ENCODE peak calls at places on chromosomes 13 and 19, in ten cellular contexts. B is Right ventricle myocardium superior; O is NCI-H2107; X is AG08396; R is HepG2; V is sciatic nerve; F is effector CD4-positive, alpha-beta T cell; M is right cardiac atrium; I is ELR; Q is D341Med. T is an unnamed sample.

GRCh38 chr13:26914624-26915023 is 154.0 kb upstream of the GPR12 start:
- DNase-seq in V (no peak), F (no peak), R (no peak), X (no peak), I (no peak), M (no peak), O (peak; percentile 84), Q (no peak), B (no peak), T (no peak)

GRCh38 chr13:24097064-24097463 is 63.5 kb upstream of the SPATA13 start:
- DNase-seq in M (no peak), I (peak; percentile 62), R (peak; percentile 71), B (no peak), V (no peak), Q (no peak), O (no peak), F (no peak), X (peak; percentile 25), T (no peak)

GRCh38 chr19:35501684-35502083 is 11.4 kb upstream of the KRTDAP start:
- DNase-seq in B (no peak), X (no peak), F (no peak), V (no peak), M (no peak), R (no peak), I (no peak), O (no peak), Q (no peak), T (no peak)

GRCh38 chr19:772043-772442 is 21.1 kb downstream of the MISP start:
- DNase-seq in V (no peak), I (no peak), B (no peak), R (no peak), M (no peak), F (no peak), O (no peak), X (no peak), Q (no peak), T (no peak)

GRCh38 chr19:17602872-17603552 is 47.6 kb downstream of the COLGALT1 start:
- DNase-seq in F (no peak), O (no peak), I (no peak), Q (no peak), R (no peak), X (no peak), V (no peak), B (no peak), M (no peak), T (no peak)

GRCh38 chr13:99973163-99973785 is 1.7 kb upstream of the ZIC5 start:
- DNase-seq in R (no peak), Q (no peak), V (no peak), F (no peak), X (no peak), O (no peak), M (no peak), B (no peak), I (no peak), T (no peak)

GRCh38 chr19:794989-795658 is 2.1 kb upstream of the PTBP1 start:
- DNase-seq in O (no peak), F (no peak), I (no peak), B (peak; percentile 73), M (peak; percentile 71), R (no peak), Q (no peak), V (peak; percentile 70), X (no peak), T (no peak)

GRCh38 chr19:12995596-12996541 is 594 bp downstream of the NFIX start:
- DNase-seq in V (peak; percentile 68), B (no peak), I (peak; percentile 45), O (no peak), F (no peak), X (peak; percentile 70), M (peak; percentile 63), R (no peak), Q (peak; percentile 86), T (no peak)

GRCh38 chr13:74246398-74246975 is 112.3 kb upstream of the KLF12 start:
- DNase-seq in B (no peak), M (peak; percentile 18), R (no peak), O (no peak), Q (no peak), X (no peak), I (no peak), V (peak; percentile 58), F (no peak), T (no peak)

GRCh38 chr13:41650706-41651105 is 193.4 kb downstream of the RGCC start:
- DNase-seq in X (no peak), F (no peak), I (no peak), Q (no peak), R (no peak), V (no peak), M (no peak), O (no peak), B (no peak), T (no peak)

GRCh38 chr13:49052801-49053200 is 77.1 kb downstream of the FNDC3A start:
- DNase-seq in V (no peak), B (no peak), X (no peak), Q (no peak), O (no peak), M (no peak), I (peak; percentile 46), F (no peak), R (no peak), T (no peak)

GRCh38 chr13:40982772-40983171 is 36.3 kb downstream of the ELF1 start:
- DNase-seq in I (peak; percentile 5), O (no peak), R (no peak), Q (no peak), M (no peak), F (peak; percentile 53), B (no peak), X (no peak), V (no peak), T (no peak)

GRCh38 chr13:68927387-68928026 is 1180.1 kb upstream of the ATXN8OS start:
- DNase-seq in O (no peak), M (no peak), Q (peak; percentile 52), I (peak; percentile 43), B (no peak), F (no peak), V (no peak), X (no peak), R (peak; percentile 12), T (no peak)

GRCh38 chr13:32019612-32020233 is 11.9 kb upstream of the FRY start:
- DNase-seq in R (peak; percentile 73), M (peak; percentile 27), F (no peak), O (no peak), Q (peak; percentile 69), I (peak; percentile 60), V (no peak), B (no peak), X (peak; percentile 67), T (no peak)

GRCh38 chr19:47122359-47123335 is 8.0 kb upstream of the SAE1 start:
- DNase-seq in O (no peak), I (peak; percentile 85), V (no peak), B (no peak), R (peak; percentile 58), M (no peak), F (no peak), X (no peak), Q (no peak), T (no peak)

GRCh38 chr13:87094646-87095045 is 576.5 kb upstream of the SLITRK5 start:
- DNase-seq in R (no peak), V (no peak), X (no peak), B (no peak), Q (no peak), I (no peak), M (no peak), F (no peak), O (no peak), T (no peak)

GRCh38 chr13:30074955-30075614 is 224.7 kb upstream of the UBL3 start:
- DNase-seq in F (no peak), X (no peak), I (no peak), V (no peak), Q (no peak), R (no peak), B (no peak), O (no peak), M (no peak), T (no peak)

GRCh38 chr13:63206431-63206830 is 1790.8 kb upstream of the PCDH20 start:
- DNase-seq in X (no peak), M (no peak), O (no peak), B (no peak), F (no peak), Q (no peak), R (no peak), V (no peak), I (no peak), T (no peak)

GRCh38 chr13:91142572-91142971 is 204.9 kb upstream of the MIR17HG start:
- DNase-seq in F (no peak), O (no peak), M (no peak), V (no peak), X (no peak), Q (no peak), I (peak; percentile 56), B (no peak), R (no peak), T (no peak)

GRCh38 chr19:5964816-5965565 is 12.9 kb downstream of the RANBP3 start:
- DNase-seq in V (no peak), B (no peak), O (no peak), F (no peak), Q (no peak), X (no peak), R (no peak), M (no peak), I (no peak), T (no peak)

GRCh38 chr13:110627761-110628476 is 12.6 kb downstream of the NAXD start:
- DNase-seq in B (peak; percentile 41), M (no peak), V (no peak), R (no peak), X (no peak), O (no peak), Q (no peak), I (no peak), F (no peak), T (no peak)

GRCh38 chr19:6066661-6067646 is 43.3 kb downstream of the RFX2 start:
- DNase-seq in X (peak; percentile 83), O (peak; percentile 82), F (peak; percentile 50), M (peak; percentile 98), V (peak; percentile 91), I (peak; percentile 51), B (peak; percentile 97), Q (peak; percentile 59), R (peak; percentile 97), T (peak; percentile 75)

GRCh38 chr19:17445526-17446165 is 2.8 kb downstream of the TMEM221 start:
- DNase-seq in Q (no peak), X (no peak), M (no peak), B (no peak), F (no peak), R (no peak), O (no peak), I (no peak), V (no peak), T (no peak)

GRCh38 chr19:850221-850978 is 1.7 kb upstream of the ELANE start:
- DNase-seq in V (peak; percentile 92), R (no peak), Q (peak; percentile 69), F (no peak), X (peak; percentile 94), M (peak; percentile 96), I (peak; percentile 63), O (no peak), B (peak; percentile 96), T (no peak)

GRCh38 chr19:5342573-5343201 is 2.1 kb upstream of the PTPRS start:
- DNase-seq in R (no peak), Q (no peak), V (no peak), B (no peak), F (no peak), M (no peak), I (no peak), X (no peak), O (no peak), T (no peak)

GRCh38 chr19:48511321-48511731 is 309 bp downstream of the LMTK3 start:
- DNase-seq in X (peak; percentile 13), B (no peak), I (no peak), F (no peak), R (no peak), M (no peak), O (no peak), Q (no peak), V (no peak), T (no peak)

GRCh38 chr13:46633416-46633815 is 80.4 kb downstream of the LRCH1 start:
- DNase-seq in F (no peak), M (no peak), B (no peak), O (no peak), V (no peak), X (peak; percentile 66), R (peak; percentile 12), I (peak; percentile 87), Q (no peak), T (no peak)

GRCh38 chr19:55253842-55254624 is 4.8 kb downstream of the PPP6R1 start:
- DNase-seq in X (no peak), B (peak; percentile 62), F (peak; percentile 57), I (no peak), M (no peak), Q (no peak), V (no peak), R (no peak), O (peak; percentile 14), T (no peak)

T was measured in NCI-H187 treated with DMSO at 0.1 percent for 48 hours.